ENCODE peak calls at places on chromosome 6, in six cellular contexts. X is T-helper 2 cell; Y is cerebellum; B is NCI-H2081; Q is mucosa of gallbladder; H is stimulated activated CD8-positive, alpha-beta memory T cell treated with anti-CD3 and anti-CD28 coated beads, Interleukin-2, amount 100 ng/mL, for 48 hours. V is an unnamed sample.

GRCh38 chr6:170369439-170369838 is 62.9 kb downstream of the FAM120B start:
- DNase-seq in X (no peak), Y (no peak), B (no peak), Q (no peak), H (no peak), V (no peak)

GRCh38 chr6:16140607-16141006 is 11.7 kb downstream of the MYLIP start:
- DNase-seq in X (no peak), Y (no peak), B (no peak), Q (no peak), H (no peak), V (no peak)

GRCh38 chr6:125014157-125014957 is 52.1 kb downstream of the RNF217 start:
- DNase-seq in X (no peak), Y (no peak), B (no peak), Q (no peak), H (no peak), V (no peak)

GRCh38 chr6:83252717-83253116 is 59.6 kb downstream of the RWDD2A start:
- DNase-seq in X (no peak), Y (no peak), B (no peak), Q (no peak), H (no peak), V (no peak)

GRCh38 chr6:16264785-16265184 is 26.4 kb downstream of the GMPR start:
- DNase-seq in X (no peak), Y (no peak), B (no peak), Q (no peak), H (no peak), V (no peak)

GRCh38 chr6:153790048-153790447 is 249.0 kb upstream of the OPRM1 start:
- DNase-seq in X (no peak), Y (no peak), B (peak; percentile 3), Q (peak; percentile 15), H (no peak), V (no peak)

GRCh38 chr6:163098827-163099469 is 315.6 kb upstream of the QKI start:
- DNase-seq in X (no peak), Y (peak; percentile 70), B (no peak), Q (no peak), H (no peak), V (no peak)

GRCh38 chr6:56902551-56903464 is 52.1 kb upstream of the BEND6 start:
- DNase-seq in X (no peak), Y (peak; percentile 72), B (peak; percentile 18), Q (no peak), H (no peak), V (no peak)

GRCh38 chr6:18186033-18186432 is 30.8 kb downstream of the KDM1B start:
- DNase-seq in X (no peak), Y (no peak), B (no peak), Q (no peak), H (no peak), V (no peak)

GRCh38 chr6:45946352-45946751 is 69.3 kb downstream of the CLIC5 start:
- DNase-seq in X (no peak), Y (no peak), B (no peak), Q (peak; percentile 60), H (no peak), V (no peak)

GRCh38 chr6:3296537-3297453 is 38.0 kb downstream of the PSMG4 start:
- DNase-seq in X (no peak), Y (no peak), B (peak; percentile 17), Q (no peak), H (no peak), V (no peak)

GRCh38 chr6:100633096-100633766 is 168.5 kb upstream of the SIM1 start:
- DNase-seq in X (no peak), Y (no peak), B (no peak), Q (no peak), H (no peak), V (no peak)

GRCh38 chr6:105087571-105088211 is 92.1 kb downstream of the POPDC3 start:
- DNase-seq in X (peak; percentile 10), Y (peak; percentile 27), B (peak; percentile 33), Q (peak; percentile 14), H (no peak), V (no peak)

GRCh38 chr6:2507638-2508037 is 243.1 kb downstream of the MYLK4 start:
- DNase-seq in X (no peak), Y (no peak), B (no peak), Q (no peak), H (no peak), V (no peak)

GRCh38 chr6:31202259-31203166 is 32.0 kb upstream of the POU5F1 start:
- DNase-seq in X (no peak), Y (no peak), B (no peak), Q (no peak), H (no peak), V (no peak)

V was measured in activated CD8-positive, alpha-beta memory T cell treated with anti-CD3 and anti-CD28 coated beads for 48 hours.